ENCODE peak calls at places on chromosomes 1 and 21, in eight cellular contexts. One of them, this sample, is unnamed.

GRCh38 chr1:3080236-3080964 is 11.4 kb downstream of the PRDM16 start:
- DNase-seq in HFF-Myc: no peak
- DNase-seq in mammary epithelial cell: no peak
- DNase-seq in RWPE1: no peak
- DNase-seq in tibial artery: no peak
- DNase-seq in foreskin fibroblast: no peak
- DNase-seq in PC-3: no peak
- DNase-seq in thoracic aorta: no peak
- DNase-seq in this sample: no peak

GRCh38 chr1:155007253-155007828 is 4.7 kb downstream of the ZBTB7B start:
- DNase-seq in foreskin fibroblast: no peak
- DNase-seq in RWPE1: no peak
- DNase-seq in PC-3: no peak
- DNase-seq in thoracic aorta: no peak
- DNase-seq in tibial artery: no peak
- DNase-seq in HFF-Myc: no peak
- DNase-seq in mammary epithelial cell: no peak
- DNase-seq in this sample: no peak

GRCh38 chr1:106502659-106503058 is 553.8 kb upstream of the PRMT6 start:
- DNase-seq in RWPE1: peak; percentile 27
- DNase-seq in foreskin fibroblast: no peak
- DNase-seq in thoracic aorta: no peak
- DNase-seq in mammary epithelial cell: peak; percentile 76
- DNase-seq in HFF-Myc: no peak
- DNase-seq in PC-3: no peak
- DNase-seq in tibial artery: no peak
- DNase-seq in this sample: no peak

GRCh38 chr1:151995774-151996173 is 2.1 kb upstream of the S100A10 start:
- DNase-seq in RWPE1: no peak
- DNase-seq in PC-3: peak; percentile 55
- DNase-seq in thoracic aorta: no peak
- DNase-seq in HFF-Myc: no peak
- DNase-seq in tibial artery: no peak
- DNase-seq in mammary epithelial cell: no peak
- DNase-seq in foreskin fibroblast: no peak
- DNase-seq in this sample: no peak

GRCh38 chr1:248359415-248359814 is 2.0 kb upstream of the OR2T4 start:
- DNase-seq in foreskin fibroblast: no peak
- DNase-seq in HFF-Myc: no peak
- DNase-seq in tibial artery: no peak
- DNase-seq in PC-3: no peak
- DNase-seq in thoracic aorta: no peak
- DNase-seq in RWPE1: no peak
- DNase-seq in mammary epithelial cell: no peak
- DNase-seq in this sample: no peak

GRCh38 chr1:235012436-235013210 is 116.0 kb downstream of the TOMM20 start:
- DNase-seq in RWPE1: no peak
- DNase-seq in tibial artery: no peak
- DNase-seq in foreskin fibroblast: no peak
- DNase-seq in HFF-Myc: no peak
- DNase-seq in mammary epithelial cell: peak; percentile 19
- DNase-seq in thoracic aorta: no peak
- DNase-seq in PC-3: no peak
- DNase-seq in this sample: no peak

GRCh38 chr1:117046781-117047180 is 13.3 kb upstream of the TTF2 start:
- DNase-seq in HFF-Myc: no peak
- DNase-seq in mammary epithelial cell: no peak
- DNase-seq in thoracic aorta: no peak
- DNase-seq in tibial artery: no peak
- DNase-seq in RWPE1: no peak
- DNase-seq in foreskin fibroblast: no peak
- DNase-seq in PC-3: no peak
- DNase-seq in this sample: no peak

GRCh38 chr1:56146449-56146848 is 432.9 kb downstream of the PLPP3 start:
- DNase-seq in tibial artery: peak; percentile 42
- DNase-seq in mammary epithelial cell: no peak
- DNase-seq in thoracic aorta: no peak
- DNase-seq in RWPE1: no peak
- DNase-seq in PC-3: peak; percentile 28
- DNase-seq in foreskin fibroblast: peak; percentile 82
- DNase-seq in HFF-Myc: no peak
- DNase-seq in this sample: peak; percentile 15

GRCh38 chr21:33127154-33127893 is 57.4 kb downstream of the OLIG1 start:
- DNase-seq in HFF-Myc: peak; percentile 31
- DNase-seq in RWPE1: peak; percentile 54
- DNase-seq in mammary epithelial cell: peak; percentile 44
- DNase-seq in tibial artery: peak; percentile 56
- DNase-seq in foreskin fibroblast: peak; percentile 57
- DNase-seq in thoracic aorta: no peak
- DNase-seq in PC-3: peak; percentile 82
- DNase-seq in this sample: peak; percentile 54

GRCh38 chr1:207993477-207994445 is 82.8 kb upstream of the CD34 start:
- DNase-seq in foreskin fibroblast: no peak
- DNase-seq in PC-3: peak; percentile 37
- DNase-seq in tibial artery: no peak
- DNase-seq in HFF-Myc: no peak
- DNase-seq in RWPE1: no peak
- DNase-seq in mammary epithelial cell: no peak
- DNase-seq in thoracic aorta: no peak
- DNase-seq in this sample: no peak

GRCh38 chr1:11289064-11289463 is 16.1 kb downstream of the UBIAD1 start:
- DNase-seq in thoracic aorta: no peak
- DNase-seq in HFF-Myc: no peak
- DNase-seq in tibial artery: no peak
- DNase-seq in mammary epithelial cell: no peak
- DNase-seq in RWPE1: no peak
- DNase-seq in foreskin fibroblast: no peak
- DNase-seq in PC-3: no peak
- DNase-seq in this sample: no peak

GRCh38 chr1:11283148-11283547 is 10.2 kb downstream of the UBIAD1 start:
- DNase-seq in foreskin fibroblast: no peak
- DNase-seq in RWPE1: no peak
- DNase-seq in thoracic aorta: no peak
- DNase-seq in mammary epithelial cell: no peak
- DNase-seq in tibial artery: no peak
- DNase-seq in PC-3: no peak
- DNase-seq in HFF-Myc: no peak
- DNase-seq in this sample: no peak

GRCh38 chr1:11284784-11285183 is 11.8 kb downstream of the UBIAD1 start:
- DNase-seq in foreskin fibroblast: no peak
- DNase-seq in thoracic aorta: no peak
- DNase-seq in tibial artery: no peak
- DNase-seq in RWPE1: no peak
- DNase-seq in HFF-Myc: no peak
- DNase-seq in PC-3: no peak
- DNase-seq in mammary epithelial cell: no peak
- DNase-seq in this sample: no peak

GRCh38 chr1:11286735-11287410 is 13.9 kb downstream of the UBIAD1 start:
- DNase-seq in mammary epithelial cell: no peak
- DNase-seq in HFF-Myc: no peak
- DNase-seq in foreskin fibroblast: peak; percentile 69
- DNase-seq in PC-3: no peak
- DNase-seq in tibial artery: no peak
- DNase-seq in RWPE1: no peak
- DNase-seq in thoracic aorta: no peak
- DNase-seq in this sample: no peak

DNA sequence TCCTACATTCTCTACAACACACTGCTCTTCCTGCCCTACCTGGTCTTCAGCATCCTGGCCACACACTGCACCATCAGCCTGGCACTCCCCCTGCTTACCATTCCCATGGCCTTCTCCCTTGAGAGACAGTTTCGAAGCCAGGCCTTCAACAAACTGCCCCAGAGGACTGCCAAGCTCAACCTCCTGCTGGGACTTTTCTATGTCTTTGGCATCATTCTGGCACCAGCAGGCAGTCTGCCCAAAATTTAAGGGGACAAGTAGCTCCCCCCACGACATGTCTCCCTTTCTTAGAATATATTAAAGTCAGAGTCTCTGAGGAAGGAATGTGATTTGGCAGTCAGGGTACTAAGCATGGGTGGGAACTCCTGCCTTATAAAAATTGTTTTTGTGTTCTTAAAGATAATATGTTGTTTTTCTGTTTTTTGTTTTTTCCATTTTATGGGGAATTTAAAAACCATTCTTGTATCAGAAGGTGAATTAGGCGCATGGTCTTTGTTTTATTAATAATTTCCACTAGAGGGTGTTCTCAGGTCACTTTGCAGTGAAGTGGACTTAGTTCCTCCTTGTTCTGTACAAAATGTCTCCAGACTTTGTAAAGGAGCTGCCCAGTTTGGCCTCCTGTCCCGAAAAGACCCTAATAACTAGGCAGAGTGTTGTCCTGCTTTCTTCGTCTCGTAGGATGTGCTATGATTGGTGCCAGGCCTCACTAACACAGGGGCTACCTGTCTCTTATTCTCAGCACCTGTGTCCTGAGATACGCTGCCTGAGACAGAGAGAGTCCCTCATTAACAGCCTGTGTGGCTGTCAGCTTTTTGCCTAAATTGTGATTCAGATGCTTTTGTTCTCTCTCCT is 13.1 kb downstream of the UBIAD1 start:
- DNase-seq in thoracic aorta: no peak
- DNase-seq in PC-3: peak; percentile 30
- DNase-seq in HFF-Myc: no peak
- DNase-seq in tibial artery: no peak
- DNase-seq in RWPE1: no peak
- DNase-seq in mammary epithelial cell: no peak
- DNase-seq in foreskin fibroblast: no peak
- DNase-seq in this sample: peak; percentile 18
- TF ChIP-seq CTCF in thoracic aorta: no peak
- TF ChIP-seq CTCF in PC-3: peak; percentile 56
- TF ChIP-seq CTCF in HFF-Myc: peak; percentile 14
- TF ChIP-seq CTCF in tibial artery: no peak
- TF ChIP-seq CTCF in RWPE1: peak; percentile 24
- TF ChIP-seq CTCF in mammary epithelial cell: peak; percentile 44
- TF ChIP-seq CTCF in foreskin fibroblast: no peak
- TF ChIP-seq CTCF in this sample: peak; percentile 70

DNA sequence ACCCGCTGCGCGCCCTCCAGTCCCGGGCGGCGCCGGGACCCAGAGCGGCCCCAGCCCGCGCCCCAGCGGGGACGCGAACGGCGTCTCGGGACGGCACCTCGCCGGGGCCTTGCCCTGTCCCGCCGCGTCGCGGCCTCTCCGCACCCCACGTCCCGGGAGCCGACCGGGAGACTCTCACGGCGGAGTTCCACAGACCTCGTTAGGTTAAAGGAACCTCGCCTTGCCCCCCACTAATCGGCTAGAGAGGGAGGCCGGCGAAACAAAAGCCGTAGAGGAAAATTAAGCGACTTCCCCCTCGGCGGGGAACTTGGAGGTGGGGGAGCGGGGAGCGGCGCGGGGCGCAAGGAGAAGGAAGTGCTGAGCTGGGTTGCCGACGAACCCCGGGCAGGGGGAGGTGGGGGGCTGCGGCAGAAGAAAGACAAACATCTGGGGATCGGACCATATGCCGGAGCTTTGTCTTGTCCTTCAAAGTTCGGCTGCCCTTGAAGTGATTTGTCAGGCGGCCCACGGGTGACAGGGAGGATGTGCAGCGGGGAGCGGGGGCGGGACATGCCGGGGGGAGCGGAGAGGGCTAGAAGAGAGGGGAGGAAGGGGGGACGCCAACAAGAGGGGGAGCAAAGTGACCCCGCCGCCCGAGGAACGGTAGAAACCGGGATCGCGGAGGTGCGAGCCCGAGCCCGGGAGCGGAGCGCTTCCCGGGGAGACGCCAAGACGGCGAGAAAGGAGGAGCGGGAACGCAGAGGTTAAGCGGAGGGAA is 120.0 kb upstream of the RRP15 start:
- DNase-seq in HFF-Myc: no peak
- DNase-seq in RWPE1: no peak
- DNase-seq in foreskin fibroblast: peak; percentile 10
- DNase-seq in thoracic aorta: no peak
- DNase-seq in tibial artery: no peak
- DNase-seq in PC-3: peak; percentile 61
- DNase-seq in mammary epithelial cell: no peak
- DNase-seq in this sample: no peak
- TF ChIP-seq CTCF in HFF-Myc: no peak
- TF ChIP-seq CTCF in RWPE1: no peak
- TF ChIP-seq CTCF in foreskin fibroblast: no peak
- TF ChIP-seq CTCF in thoracic aorta: no peak
- TF ChIP-seq CTCF in tibial artery: no peak
- TF ChIP-seq CTCF in PC-3: peak; percentile 1
- TF ChIP-seq CTCF in mammary epithelial cell: no peak
- TF ChIP-seq CTCF in this sample: no peak

DNA sequence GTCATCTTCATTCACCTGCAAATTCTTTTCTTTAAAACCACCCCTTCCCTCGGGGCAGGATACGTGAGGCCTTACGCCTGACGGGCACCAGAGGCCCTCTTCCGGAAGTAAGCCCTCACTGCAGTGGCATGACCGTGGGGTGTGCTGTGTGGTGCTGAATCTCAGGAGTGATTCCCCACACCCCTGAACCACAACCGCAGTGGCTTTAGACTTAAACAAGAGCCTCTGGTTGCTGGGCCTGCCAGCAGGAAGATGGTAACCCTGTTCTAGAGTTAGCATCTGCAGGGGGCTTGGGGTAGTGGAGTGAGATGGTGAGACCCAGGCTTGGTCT is 12.1 kb downstream of the BSND start:
- DNase-seq in RWPE1: no peak
- DNase-seq in tibial artery: no peak
- DNase-seq in foreskin fibroblast: no peak
- DNase-seq in thoracic aorta: no peak
- DNase-seq in mammary epithelial cell: no peak
- DNase-seq in PC-3: no peak
- DNase-seq in HFF-Myc: no peak
- DNase-seq in this sample: no peak
- TF ChIP-seq CTCF in RWPE1: no peak
- TF ChIP-seq CTCF in tibial artery: no peak
- TF ChIP-seq CTCF in foreskin fibroblast: no peak
- TF ChIP-seq CTCF in thoracic aorta: no peak
- TF ChIP-seq CTCF in mammary epithelial cell: no peak
- TF ChIP-seq CTCF in PC-3: no peak
- TF ChIP-seq CTCF in HFF-Myc: no peak
- TF ChIP-seq CTCF in this sample: no peak

DNA sequence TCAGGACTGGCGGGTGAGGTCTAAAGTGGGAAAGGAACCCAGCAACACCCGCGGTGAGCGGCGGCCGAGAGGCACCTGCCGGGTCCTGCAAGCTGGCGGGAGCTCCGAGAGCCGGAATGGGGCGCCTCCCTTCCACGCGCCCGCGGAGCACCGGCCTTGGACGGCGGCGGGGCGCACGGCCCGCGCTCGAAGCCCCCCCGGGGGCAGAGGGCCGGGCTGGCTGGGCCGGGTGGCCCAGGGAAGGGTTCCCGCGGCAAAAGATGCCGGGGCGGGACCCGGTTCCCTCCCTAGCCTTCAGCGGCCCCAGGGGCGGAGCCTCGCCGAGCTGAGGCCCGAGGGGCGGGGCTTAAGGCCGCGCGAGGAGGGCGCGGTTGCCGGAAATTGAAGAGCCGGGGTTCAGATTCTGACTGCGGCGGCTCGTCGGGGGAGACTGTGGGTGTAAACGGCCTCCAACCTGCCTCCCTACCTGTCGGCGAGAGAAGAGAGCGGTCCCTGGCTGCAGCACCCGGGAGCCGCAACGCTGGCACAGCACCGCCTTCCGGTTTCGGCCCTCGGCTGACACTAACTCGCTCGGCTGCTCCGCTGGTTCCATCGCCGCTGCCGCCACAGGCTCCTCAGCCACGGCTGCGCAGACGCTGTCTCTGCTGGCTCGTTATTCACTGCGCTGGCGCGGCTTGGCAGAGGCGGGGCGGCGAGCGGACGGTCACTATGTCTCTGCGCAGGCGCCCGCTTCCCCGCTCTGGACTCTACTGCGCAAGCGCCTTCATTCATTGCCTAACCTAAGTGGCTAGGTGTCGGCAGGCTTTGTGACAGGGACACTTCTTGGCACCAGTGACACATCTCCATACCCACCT is at the start of gene RABIF:
- DNase-seq in HFF-Myc: peak; percentile 73
- DNase-seq in RWPE1: peak; percentile 99
- DNase-seq in thoracic aorta: peak; percentile 85
- DNase-seq in PC-3: peak; percentile 98
- DNase-seq in tibial artery: peak; percentile 95
- DNase-seq in foreskin fibroblast: peak; percentile 92
- DNase-seq in mammary epithelial cell: peak; percentile 92
- DNase-seq in this sample: peak; percentile 93
- TF ChIP-seq CTCF in HFF-Myc: no peak
- TF ChIP-seq CTCF in RWPE1: no peak
- TF ChIP-seq CTCF in thoracic aorta: no peak
- TF ChIP-seq CTCF in PC-3: no peak
- TF ChIP-seq CTCF in tibial artery: no peak
- TF ChIP-seq CTCF in foreskin fibroblast: peak; percentile 11
- TF ChIP-seq CTCF in mammary epithelial cell: peak; percentile 37
- TF ChIP-seq CTCF in this sample: peak; percentile 43